ENCODE peak calls at places on chromosomes 12 and 14, in five cellular contexts. N is HCT116, P is HepG2, Z is GM12878, K is H1. R is an unnamed sample. For H3K36me3, the result is how much of the 10 kb centered on the place peaks cover.

GRCh38 chr12:2011641-2012607 is 7.7 kb upstream of the DCP1B start:
- DNase-seq in N (no peak), P (peak), Z (no peak), K (no peak), R (no peak)

GRCh38 chr14:84465890-84466289 is 1064.1 kb upstream of the FLRT2 start:
- DNase-seq in N (no peak), P (no peak), Z (no peak), K (no peak), R (no peak)

GRCh38 chr14:44798386-44799242 is 163.1 kb downstream of the KLHL28 start:
- DNase-seq in N (no peak), P (no peak), Z (no peak), K (no peak), R (no peak)

GRCh38 chr14:85461432-85462133 is 68.4 kb upstream of the FLRT2 start:
- DNase-seq in N (no peak), P (no peak), Z (no peak), K (no peak), R (no peak)

GRCh38 chr14:24334431-24335271 is at the start of gene ADCY4:
- DNase-seq in N (no peak), P (no peak), Z (no peak), K (no peak), R (no peak)

GRCh38 chr14:94685681-94686485 is 73.7 kb downstream of the SERPINA3 start:
- DNase-seq in N (no peak), P (no peak), Z (no peak), K (no peak), R (no peak)

GRCh38 chr14:66539034-66539433 is 31.1 kb downstream of the GPHN start:
- DNase-seq in N (no peak), P (no peak), Z (peak), K (no peak), R (no peak)

GRCh38 chr12:99110212-99110611 is 465.1 kb downstream of the APAF1 start:
- DNase-seq in N (no peak), P (no peak), Z (no peak), K (no peak), R (no peak)

GRCh38 chr14:50023671-50024490 is 92.5 kb downstream of the VCPKMT start:
- DNase-seq in N (no peak), P (no peak), Z (no peak), K (no peak), R (no peak)

GRCh38 chr14:68631691-68632590 is 160.9 kb downstream of the ZFP36L1 start:
- DNase-seq in N (no peak), P (no peak), Z (no peak), K (no peak), R (no peak)

GRCh38 chr14:103923863-103924262 is 4.4 kb upstream of the TDRD9 start:
- DNase-seq in N (no peak), P (no peak), Z (no peak), K (no peak), R (no peak)

GRCh38 chr12:114274131-114274530 is 131.8 kb downstream of the TBX5 start:
- DNase-seq in N (no peak), P (no peak), Z (no peak), K (no peak), R (no peak)

GRCh38 chr14:58898655-58899316 is 261.0 kb downstream of the DACT1 start:
- DNase-seq in N (no peak), P (no peak), Z (no peak), K (no peak), R (no peak)

GRCh38 chr14:98957211-98958047 is 314.6 kb downstream of the BCL11B start:
- DNase-seq in N (no peak), P (no peak), Z (no peak), K (no peak), R (no peak)

GRCh38 chr12:67042697-67043131 is 226.4 kb upstream of the CAND1 start:
- DNase-seq in N (no peak), P (no peak), Z (no peak), K (no peak), R (no peak)

GRCh38 chr12:47841910-47842309 is 22.2 kb upstream of the HDAC7 start:
- DNase-seq in N (no peak), P (no peak), Z (no peak), K (no peak), R (no peak)

GRCh38 chr12:109727746-109728726 is 14.4 kb downstream of the FAM222A start:
- DNase-seq in N (no peak), P (no peak), Z (no peak), K (no peak), R (no peak)

GRCh38 chr12:48972213-48973021 is 882 bp upstream of the WNT10B start:
- DNase-seq in N (no peak), P (no peak), Z (no peak), K (no peak), R (no peak)

GRCh38 chr12:91991397-91992187 is 154.1 kb downstream of the BTG1 start:
- DNase-seq in N (no peak), P (no peak), Z (peak), K (no peak), R (no peak)

GRCh38 chr14:45249847-45250575 is 3.0 kb downstream of the MIS18BP1 start:
- DNase-seq in N (no peak), P (peak), Z (no peak), K (no peak), R (no peak)

GRCh38 chr14:40098468-40098867 is 666.2 kb upstream of the FBXO33 start:
- DNase-seq in N (no peak), P (no peak), Z (no peak), K (no peak), R (no peak)

GRCh38 chr12:54684636-54685630 is 36.8 kb upstream of the DCD start:
- DNase-seq in N (no peak), P (no peak), Z (no peak), K (no peak), R (peak)

GRCh38 chr14:96307434-96307833 is 51.4 kb downstream of the BDKRB1 start:
- DNase-seq in N (no peak), P (peak), Z (no peak), K (no peak), R (no peak)

GRCh38 chr14:52078093-52078492 is 9.2 kb upstream of the NID2 start:
- DNase-seq in N (no peak), P (no peak), Z (no peak), K (no peak), R (no peak)

GRCh38 chr12:115468087-115468510 is 784.1 kb upstream of the TBX3 start:
- DNase-seq in N (no peak), P (peak), Z (no peak), K (no peak), R (no peak)

GRCh38 chr14:23138173-23138535 is 19.1 kb upstream of the CEBPE start:
- DNase-seq in N (no peak), P (no peak), Z (no peak), K (no peak), R (no peak)

GRCh38 chr14:65302571-65303184 is 109.9 kb upstream of the FUT8 start:
- DNase-seq in N (no peak), P (no peak), Z (peak), K (no peak), R (no peak)

GRCh38 chr14:71441142-71441541 is 491.1 kb upstream of the RGS6 start:
- DNase-seq in N (no peak), P (no peak), Z (no peak), K (no peak), R (no peak)

GRCh38 chr14:99976681-99977080 is 88.5 kb upstream of the EVL start:
- DNase-seq in N (no peak), P (no peak), Z (no peak), K (no peak), R (no peak)

DNA sequence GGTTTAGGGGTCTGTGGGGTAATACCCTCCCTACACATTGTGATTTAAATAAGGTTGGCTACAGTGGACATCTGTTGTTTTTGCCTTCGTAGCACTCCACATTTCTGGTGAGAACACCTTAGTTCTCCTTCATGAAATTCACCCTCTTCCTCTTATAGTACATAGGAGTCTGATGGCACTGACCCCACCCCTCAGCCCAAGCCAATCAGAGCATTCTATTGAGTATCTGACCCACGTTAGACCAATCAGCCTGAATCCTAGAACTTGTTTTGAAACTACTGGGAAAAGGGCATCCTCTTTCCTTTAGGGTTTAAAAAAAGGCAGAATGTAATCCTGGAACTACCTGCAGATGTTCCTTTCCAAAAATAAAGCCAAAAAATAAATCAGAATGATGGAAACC is 15.8 kb upstream of the LRRC9 start:
- DNase-seq in N (no peak), P (no peak), Z (no peak), K (no peak), R (no peak)
- H3K9ac ChIP-seq in N (no peak), P (no peak), Z (no peak), K (no peak), R (no peak)

DNA sequence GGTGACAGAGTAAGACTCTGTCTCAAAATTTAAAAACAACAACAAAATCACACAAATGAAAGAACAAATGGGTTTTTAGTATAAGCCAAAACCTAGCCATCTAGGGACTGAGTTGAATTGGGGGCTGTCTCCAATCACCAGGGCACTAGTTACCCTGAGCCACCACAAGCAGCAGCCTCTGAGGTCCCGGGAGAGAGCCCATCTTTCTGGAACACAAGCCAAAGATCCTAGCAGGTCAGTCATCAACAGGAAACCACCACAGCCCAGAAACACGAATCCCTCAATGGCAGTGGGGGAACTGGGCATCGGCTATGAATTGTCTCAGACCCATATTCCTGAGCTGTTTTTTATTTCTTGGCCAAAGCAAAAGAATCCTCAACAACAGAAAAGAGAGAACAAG is 75.3 kb downstream of the KDM2B start:
- DNase-seq in N (no peak), P (no peak), Z (no peak), K (no peak), R (no peak)
- H3K36me3 ChIP-seq in N (under half), P (under half), Z (under half), K (under half), R (half or more)

DNA sequence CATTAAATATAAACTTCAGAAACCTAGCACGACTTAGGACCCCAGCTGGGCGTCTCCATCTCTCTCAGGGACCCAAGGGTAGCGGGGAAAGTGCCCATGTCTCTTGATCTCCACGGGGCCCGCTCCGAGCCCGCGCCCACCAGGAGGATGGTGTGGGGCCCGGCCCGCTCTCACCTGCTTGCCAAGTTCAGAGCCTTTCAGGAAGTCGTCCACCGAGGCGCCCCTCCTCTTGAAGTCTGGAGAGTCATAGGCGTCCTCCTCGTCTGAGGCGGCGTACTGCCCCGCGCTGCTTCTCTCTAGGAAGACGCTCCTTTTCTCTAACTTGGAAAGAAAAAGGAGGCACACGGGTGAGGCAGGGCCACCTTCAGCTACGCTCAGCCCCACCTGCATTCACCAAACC is 96.9 kb downstream of the PIWIL1 start:
- DNase-seq in N (no peak), P (no peak), Z (no peak), K (no peak), R (no peak)
- TF ChIP-seq YY1 in N (no peak), P (no peak), Z (no peak), K (no peak), R (no peak)

DNA sequence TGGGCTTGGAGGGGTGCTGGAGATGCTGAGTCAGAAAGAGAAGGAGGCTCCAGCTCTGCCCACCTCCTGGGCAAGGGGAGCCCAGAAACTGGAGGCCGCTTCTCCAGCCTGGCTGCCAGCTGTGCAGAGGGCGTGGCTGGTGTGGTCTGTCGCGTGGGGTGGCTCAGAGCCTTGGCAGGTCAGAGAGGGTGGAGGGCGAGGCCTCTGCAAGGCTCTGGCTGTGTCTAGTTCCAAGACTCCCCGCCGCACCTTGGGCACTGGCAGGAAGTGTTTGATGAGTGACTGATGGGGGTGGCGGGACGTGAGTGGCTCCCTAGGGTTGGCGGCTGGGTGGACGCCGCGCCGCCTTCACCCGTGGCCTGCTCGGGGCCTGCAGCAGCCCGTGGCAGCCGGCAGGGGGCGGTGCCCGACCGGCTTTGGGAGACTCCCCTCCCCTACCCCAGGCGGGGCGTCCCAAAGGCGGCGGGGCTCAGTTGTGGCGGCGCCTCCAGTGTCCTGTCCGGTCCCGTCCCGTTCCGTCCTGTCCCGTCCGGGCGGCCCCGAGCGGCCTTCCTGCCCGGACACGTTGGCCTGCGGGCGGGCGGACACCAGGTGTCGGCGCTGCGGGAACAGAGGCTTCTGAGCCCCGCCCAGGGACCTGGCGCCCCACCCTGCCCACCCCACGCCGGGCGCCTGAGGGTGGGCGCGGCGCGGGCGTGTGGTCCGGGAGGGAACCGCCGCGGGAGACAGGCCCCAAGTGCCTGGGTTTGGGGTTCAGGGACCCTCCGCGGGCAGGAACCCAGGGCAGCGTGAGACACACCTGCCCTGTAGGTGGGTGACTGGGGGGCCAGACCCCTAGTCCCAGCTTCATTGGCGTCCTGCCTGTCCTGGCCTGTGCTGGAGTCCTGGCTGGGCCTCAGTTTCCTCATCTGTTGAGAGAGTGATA is 39.7 kb downstream of the KRT80 start:
- DNase-seq in N (no peak), P (no peak), Z (no peak), K (no peak), R (no peak)
- H3K9ac ChIP-seq in N (peak), P (no peak), Z (no peak), K (peak), R (peak)

GRCh38 chr12:106079148-106079738 is 59.5 kb downstream of the NUAK1 start:
- DNase-seq in N (no peak), P (no peak), Z (no peak), K (no peak), R (no peak)
- H3K36me3 ChIP-seq in N (under half), P (under half), Z (under half), K (under half), R (half or more)

GRCh38 chr12:78863482-78864427 is 819 bp upstream of the SYT1 start:
- DNase-seq in N (no peak), P (no peak), Z (no peak), K (peak), R (peak)
- TF ChIP-seq YY1 in N (no peak), P (no peak), Z (no peak), K (peak), R (no peak)

GRCh38 chr12:53506881-53507719 is at the start of gene NPFF:
- DNase-seq in N (no peak), P (no peak), Z (no peak), K (no peak), R (no peak)

GRCh38 chr12:53505086-53505485 is 2.2 kb downstream of the NPFF start:
- DNase-seq in N (no peak), P (no peak), Z (no peak), K (no peak), R (no peak)

GRCh38 chr12:53504004-53504920 is 3.0 kb downstream of the NPFF start:
- DNase-seq in N (no peak), P (no peak), Z (no peak), K (no peak), R (no peak)

GRCh38 chr12:53505555-53506449 is 1.5 kb downstream of the NPFF start:
- DNase-seq in N (no peak), P (no peak), Z (no peak), K (no peak), R (no peak)

GRCh38 chr12:53506450-53506785 is 866 bp downstream of the NPFF start:
- DNase-seq in N (no peak), P (no peak), Z (no peak), K (no peak), R (no peak)
- H3K9ac ChIP-seq in N (no peak), P (no peak), Z (no peak), K (no peak), R (no peak)

GRCh38 chr12:132025526-132025925 is 75.8 kb downstream of the EP400 start:
- DNase-seq in N (no peak), P (no peak), Z (no peak), K (no peak), R (no peak)
- H3K36me3 ChIP-seq in N (under half), P (under half), Z (under half), K (under half), R (half or more)

R was measured in NT2/D1.